ENCODE peak calls at places on chromosomes 16 and 17, in eight cellular contexts. One of them, this sample, is unnamed.
A peak's percentile ranks its signal among the peaks of the same experiment; 100 is the strongest.

GRCh38 chr16:81106826-81107503 is 10.8 kb upstream of the GCSH start:
- DNase-seq in fibroblast of lung: no peak
- DNase-seq in upper lobe of right lung: no peak
- DNase-seq in stomach: no peak
- DNase-seq in cardiac muscle cell: no peak
- DNase-seq in CD8-positive, alpha-beta T cell: no peak
- DNase-seq in tibial artery: no peak
- DNase-seq in colonic mucosa: no peak
- DNase-seq in this sample: no peak

GRCh38 chr17:1834378-1835149 is 4.8 kb downstream of the RPA1 start:
- DNase-seq in fibroblast of lung: no peak
- DNase-seq in upper lobe of right lung: no peak
- DNase-seq in stomach: no peak
- DNase-seq in cardiac muscle cell: no peak
- DNase-seq in CD8-positive, alpha-beta T cell: no peak
- DNase-seq in tibial artery: no peak
- DNase-seq in colonic mucosa: no peak
- DNase-seq in this sample: no peak

GRCh38 chr16:6232060-6232459 is 1100.6 kb upstream of the RBFOX1 start:
- DNase-seq in fibroblast of lung: no peak
- DNase-seq in upper lobe of right lung: no peak
- DNase-seq in stomach: no peak
- DNase-seq in cardiac muscle cell: no peak
- DNase-seq in CD8-positive, alpha-beta T cell: no peak
- DNase-seq in tibial artery: no peak
- DNase-seq in colonic mucosa: no peak
- DNase-seq in this sample: no peak

GRCh38 chr17:35185849-35186248 is 8.3 kb downstream of the SLC35G3 start:
- DNase-seq in fibroblast of lung: no peak
- DNase-seq in upper lobe of right lung: no peak
- DNase-seq in stomach: no peak
- DNase-seq in cardiac muscle cell: no peak
- DNase-seq in CD8-positive, alpha-beta T cell: no peak
- DNase-seq in tibial artery: no peak
- DNase-seq in colonic mucosa: no peak
- DNase-seq in this sample: no peak

GRCh38 chr17:5922476-5922875 is 147.7 kb upstream of the WSCD1 start:
- DNase-seq in fibroblast of lung: no peak
- DNase-seq in upper lobe of right lung: no peak
- DNase-seq in stomach: no peak
- DNase-seq in cardiac muscle cell: no peak
- DNase-seq in CD8-positive, alpha-beta T cell: no peak
- DNase-seq in tibial artery: no peak
- DNase-seq in colonic mucosa: no peak
- DNase-seq in this sample: no peak

GRCh38 chr16:48318630-48319029 is 66.6 kb downstream of the SIAH1 start:
- DNase-seq in fibroblast of lung: peak; percentile 27
- DNase-seq in upper lobe of right lung: no peak
- DNase-seq in stomach: no peak
- DNase-seq in cardiac muscle cell: no peak
- DNase-seq in CD8-positive, alpha-beta T cell: peak; percentile 68
- DNase-seq in tibial artery: no peak
- DNase-seq in colonic mucosa: no peak
- DNase-seq in this sample: no peak

GRCh38 chr16:65201446-65202010 is 79.7 kb upstream of the CDH11 start:
- DNase-seq in fibroblast of lung: peak; percentile 49
- DNase-seq in upper lobe of right lung: no peak
- DNase-seq in stomach: no peak
- DNase-seq in cardiac muscle cell: no peak
- DNase-seq in CD8-positive, alpha-beta T cell: no peak
- DNase-seq in tibial artery: no peak
- DNase-seq in colonic mucosa: no peak
- DNase-seq in this sample: no peak

GRCh38 chr16:68978303-68978954 is 127.0 kb upstream of the HAS3 start:
- DNase-seq in fibroblast of lung: no peak
- DNase-seq in upper lobe of right lung: no peak
- DNase-seq in stomach: no peak
- DNase-seq in cardiac muscle cell: no peak
- DNase-seq in CD8-positive, alpha-beta T cell: no peak
- DNase-seq in tibial artery: no peak
- DNase-seq in colonic mucosa: no peak
- DNase-seq in this sample: no peak

GRCh38 chr17:43673516-43674323 is 12.0 kb upstream of the MEOX1 start:
- DNase-seq in fibroblast of lung: peak; percentile 64
- DNase-seq in upper lobe of right lung: peak; percentile 73
- DNase-seq in stomach: peak; percentile 82
- DNase-seq in cardiac muscle cell: peak; percentile 72
- DNase-seq in CD8-positive, alpha-beta T cell: peak; percentile 78
- DNase-seq in tibial artery: peak; percentile 84
- DNase-seq in colonic mucosa: peak; percentile 81
- DNase-seq in this sample: peak; percentile 58

DNA sequence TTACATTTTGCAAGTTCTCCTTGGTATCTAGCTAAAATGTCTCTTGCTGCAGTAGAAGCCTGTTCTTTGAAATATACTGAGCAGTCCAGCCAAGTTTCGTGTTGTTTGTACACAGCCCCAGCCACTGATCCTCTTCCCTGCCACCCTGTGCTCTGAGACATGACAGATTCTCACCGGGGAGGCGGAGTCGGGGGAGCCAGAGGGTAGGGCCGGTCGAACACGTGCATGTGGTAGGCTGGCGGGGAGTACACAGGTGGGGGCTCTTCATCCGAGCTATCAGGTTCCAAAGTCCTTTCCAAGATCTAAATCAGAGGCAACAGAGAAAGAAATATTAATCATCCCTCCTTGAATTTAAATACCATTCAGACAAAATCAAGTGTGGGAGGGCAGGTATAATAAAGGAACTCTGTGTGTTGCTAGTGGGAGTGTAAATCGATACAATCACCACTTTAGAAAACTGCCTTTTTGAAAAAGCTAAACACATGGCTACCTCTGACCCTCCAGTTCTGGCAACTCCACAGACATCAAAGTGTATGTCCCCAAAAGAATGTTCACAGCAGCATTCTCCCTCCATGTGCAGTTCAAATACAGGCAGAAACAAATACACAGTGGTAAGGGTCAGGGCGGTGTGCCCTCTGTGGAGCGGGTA is 29.7 kb upstream of the MRPS23 start:
- DNase-seq in fibroblast of lung: no peak
- DNase-seq in upper lobe of right lung: no peak
- DNase-seq in stomach: no peak
- DNase-seq in cardiac muscle cell: no peak
- DNase-seq in CD8-positive, alpha-beta T cell: no peak
- DNase-seq in tibial artery: no peak
- DNase-seq in colonic mucosa: no peak
- DNase-seq in this sample: no peak
- H3K4me1 ChIP-seq in fibroblast of lung: peaks cover 47% of the 10 kb centered on the region
- H3K4me1 ChIP-seq in upper lobe of right lung: peaks cover 25% of the 10 kb centered on the region
- H3K4me1 ChIP-seq in stomach: peaks cover 30% of the 10 kb centered on the region
- H3K4me1 ChIP-seq in cardiac muscle cell: peaks cover 27% of the 10 kb centered on the region
- H3K4me1 ChIP-seq in CD8-positive, alpha-beta T cell: no peaks in the 10 kb centered on the region
- H3K4me1 ChIP-seq in tibial artery: peaks cover 62% of the 10 kb centered on the region
- H3K4me1 ChIP-seq in colonic mucosa: no peaks in the 10 kb centered on the region
- H3K4me1 ChIP-seq in this sample: peaks cover 25% of the 10 kb centered on the region

GRCh38 chr17:80422276-80422675 is 7.3 kb downstream of the ENDOV start:
- DNase-seq in fibroblast of lung: no peak
- DNase-seq in upper lobe of right lung: no peak
- DNase-seq in stomach: no peak
- DNase-seq in cardiac muscle cell: no peak
- DNase-seq in CD8-positive, alpha-beta T cell: no peak
- DNase-seq in tibial artery: no peak
- DNase-seq in colonic mucosa: no peak
- DNase-seq in this sample: no peak
- H3K4me1 ChIP-seq in fibroblast of lung: peaks cover 3% of the 10 kb centered on the region
- H3K4me1 ChIP-seq in upper lobe of right lung: peaks cover 6% of the 10 kb centered on the region
- H3K4me1 ChIP-seq in stomach: peaks cover 18% of the 10 kb centered on the region
- H3K4me1 ChIP-seq in cardiac muscle cell: no peaks in the 10 kb centered on the region
- H3K4me1 ChIP-seq in CD8-positive, alpha-beta T cell: peaks cover 11% of the 10 kb centered on the region
- H3K4me1 ChIP-seq in tibial artery: peaks cover 15% of the 10 kb centered on the region
- H3K4me1 ChIP-seq in colonic mucosa: no peaks in the 10 kb centered on the region
- H3K4me1 ChIP-seq in this sample: peaks cover 19% of the 10 kb centered on the region

GRCh38 chr17:27496501-27496943 is 40.3 kb downstream of the KSR1 start:
- DNase-seq in fibroblast of lung: no peak
- DNase-seq in upper lobe of right lung: peak; percentile 57
- DNase-seq in stomach: peak; percentile 47
- DNase-seq in cardiac muscle cell: no peak
- DNase-seq in CD8-positive, alpha-beta T cell: no peak
- DNase-seq in tibial artery: no peak
- DNase-seq in colonic mucosa: no peak
- DNase-seq in this sample: no peak
- H3K4me1 ChIP-seq in fibroblast of lung: peaks cover 5% of the 10 kb centered on the region
- H3K4me1 ChIP-seq in upper lobe of right lung: peaks cover 34% of the 10 kb centered on the region
- H3K4me1 ChIP-seq in stomach: peaks cover 34% of the 10 kb centered on the region
- H3K4me1 ChIP-seq in cardiac muscle cell: peaks cover 26% of the 10 kb centered on the region
- H3K4me1 ChIP-seq in CD8-positive, alpha-beta T cell: no peaks in the 10 kb centered on the region
- H3K4me1 ChIP-seq in tibial artery: peaks cover 21% of the 10 kb centered on the region
- H3K4me1 ChIP-seq in colonic mucosa: no peaks in the 10 kb centered on the region
- H3K4me1 ChIP-seq in this sample: peaks cover 48% of the 10 kb centered on the region

GRCh38 chr17:39700148-39700987 is 504 bp downstream of the ERBB2 start:
- DNase-seq in fibroblast of lung: peak; percentile 25
- DNase-seq in upper lobe of right lung: no peak
- DNase-seq in stomach: no peak
- DNase-seq in cardiac muscle cell: peak; percentile 71
- DNase-seq in CD8-positive, alpha-beta T cell: no peak
- DNase-seq in tibial artery: peak; percentile 69
- DNase-seq in colonic mucosa: no peak
- DNase-seq in this sample: no peak
- H3K4me1 ChIP-seq in fibroblast of lung: peaks cover 4% of the 10 kb centered on the region
- H3K4me1 ChIP-seq in upper lobe of right lung: peaks cover 38% of the 10 kb centered on the region
- H3K4me1 ChIP-seq in stomach: peaks cover 58% of the 10 kb centered on the region
- H3K4me1 ChIP-seq in cardiac muscle cell: peaks cover 55% of the 10 kb centered on the region
- H3K4me1 ChIP-seq in CD8-positive, alpha-beta T cell: peaks cover 13% of the 10 kb centered on the region
- H3K4me1 ChIP-seq in tibial artery: peaks cover 44% of the 10 kb centered on the region
- H3K4me1 ChIP-seq in colonic mucosa: peaks cover 12% of the 10 kb centered on the region
- H3K4me1 ChIP-seq in this sample: peaks cover 41% of the 10 kb centered on the region